ENCODE peak calls at places on chromosomes 12 and 14, in eight cellular contexts. L is H9; M is colonic mucosa; X is activated T-helper 1 cell treated with anti-CD3 and anti-CD28 coated beads, Interleukin-12 subunit alpha, Interleukin-12 subunit beta, Interleukin-2, Interleukin-4 antibody, amounts not matched to agents 30 ng/mL and 10 ng/mL and 1 ng/mL, durations not matched to agents 14 hours and 24 hours and 36 hours; Y is T1000; E is Caki2; O is H4; A is left lung. P is an unnamed sample.
A peak's percentile ranks its signal among the peaks of the same experiment; 100 is the strongest.

GRCh38 chr12:65810036-65810435 is 14.2 kb upstream of the HMGA2 start:
- DNase-seq in X (no peak), Y (no peak), M (no peak), E (no peak), O (no peak), L (no peak), A (no peak), P (peak; percentile 86)

GRCh38 chr12:38370311-38370710 is 53.7 kb downstream of the ALG10B start:
- DNase-seq in E (no peak), L (no peak), A (no peak), O (no peak), M (no peak), Y (no peak), X (no peak), P (no peak)

GRCh38 chr14:85587152-85587697 is 57.3 kb downstream of the FLRT2 start:
- DNase-seq in E (peak; percentile 64), M (no peak), X (no peak), A (no peak), L (no peak), Y (no peak), O (peak; percentile 97), P (peak; percentile 99)

GRCh38 chr12:114902665-114903393 is 218.9 kb upstream of the TBX3 start:
- DNase-seq in A (no peak), X (no peak), M (no peak), Y (no peak), E (no peak), O (no peak), L (no peak), P (no peak)

GRCh38 chr14:103108749-103109207 is 14.3 kb downstream of the EXOC3L4 start:
- DNase-seq in A (no peak), Y (no peak), L (peak; percentile 50), O (peak; percentile 44), M (no peak), E (peak; percentile 64), X (peak; percentile 21), P (no peak)

GRCh38 chr12:16030729-16031128 is 119.6 kb downstream of the DERA start:
- DNase-seq in A (no peak), O (no peak), X (no peak), Y (no peak), M (no peak), E (no peak), L (no peak), P (no peak)

GRCh38 chr14:97198813-97199212 is 401.6 kb downstream of the VRK1 start:
- DNase-seq in M (no peak), A (no peak), X (no peak), Y (no peak), O (no peak), E (no peak), L (no peak), P (no peak)

GRCh38 chr14:70731447-70732239 is 77.7 kb downstream of the MAP3K9 start:
- DNase-seq in X (no peak), O (no peak), Y (peak; percentile 9), E (peak; percentile 19), M (no peak), A (no peak), L (no peak), P (no peak)

P was measured in fibroblast of gingiva.